ENCODE peak calls at places on chromosomes 4 and X, in ten cellular contexts. One of them, this sample, is unnamed.

GRCh38 chrX:100658936-100659335 is 14.9 kb downstream of the SRPX2 start:
- DNase-seq in activated naive CD4-positive, alpha-beta T cell: no peak
- DNase-seq in AG10803: no peak
- DNase-seq in fibroblast of mammary gland: no peak
- DNase-seq in nucleus accumbens: no peak
- DNase-seq in astrocyte of the spinal cord: no peak
- DNase-seq in fibroblast of lung: no peak
- DNase-seq in M059J: no peak
- DNase-seq in NB4: no peak
- DNase-seq in NCI-H460: no peak
- DNase-seq in this sample: no peak

GRCh38 chr4:40656221-40656863 is 26.7 kb upstream of the RBM47 start:
- DNase-seq in activated naive CD4-positive, alpha-beta T cell: no peak
- DNase-seq in AG10803: no peak
- DNase-seq in fibroblast of mammary gland: no peak
- DNase-seq in nucleus accumbens: no peak
- DNase-seq in astrocyte of the spinal cord: no peak
- DNase-seq in fibroblast of lung: no peak
- DNase-seq in M059J: no peak
- DNase-seq in NB4: peak
- DNase-seq in NCI-H460: no peak
- DNase-seq in this sample: no peak

GRCh38 chr4:145755802-145756201 is 75.9 kb downstream of the C4orf51 start:
- DNase-seq in activated naive CD4-positive, alpha-beta T cell: no peak
- DNase-seq in AG10803: no peak
- DNase-seq in fibroblast of mammary gland: peak
- DNase-seq in nucleus accumbens: no peak
- DNase-seq in astrocyte of the spinal cord: peak
- DNase-seq in fibroblast of lung: peak
- DNase-seq in M059J: peak
- DNase-seq in NB4: no peak
- DNase-seq in NCI-H460: no peak
- DNase-seq in this sample: no peak

GRCh38 chr4:142497606-142498005 is 348.5 kb downstream of the INPP4B start:
- DNase-seq in activated naive CD4-positive, alpha-beta T cell: no peak
- DNase-seq in AG10803: no peak
- DNase-seq in fibroblast of mammary gland: no peak
- DNase-seq in nucleus accumbens: no peak
- DNase-seq in astrocyte of the spinal cord: no peak
- DNase-seq in fibroblast of lung: no peak
- DNase-seq in M059J: no peak
- DNase-seq in NB4: no peak
- DNase-seq in NCI-H460: no peak
- DNase-seq in this sample: no peak

GRCh38 chr4:1245481-1246051 is 3.4 kb downstream of the CTBP1 start:
- DNase-seq in activated naive CD4-positive, alpha-beta T cell: no peak
- DNase-seq in AG10803: no peak
- DNase-seq in fibroblast of mammary gland: no peak
- DNase-seq in nucleus accumbens: no peak
- DNase-seq in astrocyte of the spinal cord: no peak
- DNase-seq in fibroblast of lung: no peak
- DNase-seq in M059J: no peak
- DNase-seq in NB4: peak
- DNase-seq in NCI-H460: no peak
- DNase-seq in this sample: no peak

GRCh38 chr4:121269001-121269400 is 104.9 kb upstream of the TNIP3 start:
- DNase-seq in activated naive CD4-positive, alpha-beta T cell: no peak
- DNase-seq in AG10803: no peak
- DNase-seq in fibroblast of mammary gland: no peak
- DNase-seq in nucleus accumbens: no peak
- DNase-seq in astrocyte of the spinal cord: no peak
- DNase-seq in fibroblast of lung: no peak
- DNase-seq in M059J: no peak
- DNase-seq in NB4: no peak
- DNase-seq in NCI-H460: no peak
- DNase-seq in this sample: no peak

GRCh38 chr4:1629704-1630093 is 54.4 kb downstream of the FAM53A start:
- DNase-seq in activated naive CD4-positive, alpha-beta T cell: no peak
- DNase-seq in AG10803: no peak
- DNase-seq in fibroblast of mammary gland: no peak
- DNase-seq in nucleus accumbens: no peak
- DNase-seq in astrocyte of the spinal cord: no peak
- DNase-seq in fibroblast of lung: no peak
- DNase-seq in M059J: no peak
- DNase-seq in NB4: no peak
- DNase-seq in NCI-H460: no peak
- DNase-seq in this sample: no peak

GRCh38 chr4:184102488-184102887 is 115.2 kb downstream of the ENPP6 start:
- DNase-seq in activated naive CD4-positive, alpha-beta T cell: no peak
- DNase-seq in AG10803: no peak
- DNase-seq in fibroblast of mammary gland: no peak
- DNase-seq in nucleus accumbens: no peak
- DNase-seq in astrocyte of the spinal cord: no peak
- DNase-seq in fibroblast of lung: no peak
- DNase-seq in M059J: no peak
- DNase-seq in NB4: no peak
- DNase-seq in NCI-H460: no peak
- DNase-seq in this sample: no peak

GRCh38 chr4:952881-953573 is 20.3 kb downstream of the DGKQ start:
- DNase-seq in activated naive CD4-positive, alpha-beta T cell: no peak
- DNase-seq in AG10803: no peak
- DNase-seq in fibroblast of mammary gland: no peak
- DNase-seq in nucleus accumbens: no peak
- DNase-seq in astrocyte of the spinal cord: no peak
- DNase-seq in fibroblast of lung: no peak
- DNase-seq in M059J: no peak
- DNase-seq in NB4: no peak
- DNase-seq in NCI-H460: no peak
- DNase-seq in this sample: no peak

GRCh38 chr4:122218762-122219161 is 66.6 kb downstream of the BLTP1 start:
- DNase-seq in activated naive CD4-positive, alpha-beta T cell: no peak
- DNase-seq in AG10803: peak
- DNase-seq in fibroblast of mammary gland: peak
- DNase-seq in nucleus accumbens: no peak
- DNase-seq in astrocyte of the spinal cord: peak
- DNase-seq in fibroblast of lung: peak
- DNase-seq in M059J: peak
- DNase-seq in NB4: no peak
- DNase-seq in NCI-H460: no peak
- DNase-seq in this sample: no peak

GRCh38 chr4:19925516-19925915 is 326.2 kb upstream of the SLIT2 start:
- DNase-seq in activated naive CD4-positive, alpha-beta T cell: no peak
- DNase-seq in AG10803: no peak
- DNase-seq in fibroblast of mammary gland: no peak
- DNase-seq in nucleus accumbens: no peak
- DNase-seq in astrocyte of the spinal cord: no peak
- DNase-seq in fibroblast of lung: no peak
- DNase-seq in M059J: no peak
- DNase-seq in NB4: no peak
- DNase-seq in NCI-H460: no peak
- DNase-seq in this sample: no peak

GRCh38 chr4:86876894-86877685 is 15.1 kb downstream of the C4orf36 start:
- DNase-seq in activated naive CD4-positive, alpha-beta T cell: no peak
- DNase-seq in AG10803: peak
- DNase-seq in fibroblast of mammary gland: no peak
- DNase-seq in nucleus accumbens: no peak
- DNase-seq in astrocyte of the spinal cord: peak
- DNase-seq in fibroblast of lung: no peak
- DNase-seq in M059J: no peak
- DNase-seq in NB4: no peak
- DNase-seq in NCI-H460: no peak
- DNase-seq in this sample: no peak

GRCh38 chr4:75180790-75181776 is 248.2 kb downstream of the PARM1 start:
- DNase-seq in activated naive CD4-positive, alpha-beta T cell: no peak
- DNase-seq in AG10803: peak
- DNase-seq in fibroblast of mammary gland: no peak
- DNase-seq in nucleus accumbens: no peak
- DNase-seq in astrocyte of the spinal cord: no peak
- DNase-seq in fibroblast of lung: no peak
- DNase-seq in M059J: peak
- DNase-seq in NB4: peak
- DNase-seq in NCI-H460: peak
- DNase-seq in this sample: peak

GRCh38 chr4:26331380-26331945 is 10.6 kb downstream of the RBPJ start:
- DNase-seq in activated naive CD4-positive, alpha-beta T cell: no peak
- DNase-seq in AG10803: no peak
- DNase-seq in fibroblast of mammary gland: no peak
- DNase-seq in nucleus accumbens: no peak
- DNase-seq in astrocyte of the spinal cord: no peak
- DNase-seq in fibroblast of lung: no peak
- DNase-seq in M059J: no peak
- DNase-seq in NB4: peak
- DNase-seq in NCI-H460: no peak
- DNase-seq in this sample: no peak

GRCh38 chrX:39377171-39377570 is 575.9 kb downstream of the MID1IP1 start:
- DNase-seq in activated naive CD4-positive, alpha-beta T cell: no peak
- DNase-seq in AG10803: no peak
- DNase-seq in fibroblast of mammary gland: no peak
- DNase-seq in nucleus accumbens: no peak
- DNase-seq in astrocyte of the spinal cord: no peak
- DNase-seq in fibroblast of lung: no peak
- DNase-seq in M059J: no peak
- DNase-seq in NB4: no peak
- DNase-seq in NCI-H460: no peak
- DNase-seq in this sample: no peak

GRCh38 chr4:121675715-121676114 is 21.1 kb downstream of the ANXA5 start:
- DNase-seq in activated naive CD4-positive, alpha-beta T cell: no peak
- DNase-seq in AG10803: peak
- DNase-seq in fibroblast of mammary gland: peak
- DNase-seq in nucleus accumbens: no peak
- DNase-seq in astrocyte of the spinal cord: peak
- DNase-seq in fibroblast of lung: peak
- DNase-seq in M059J: no peak
- DNase-seq in NB4: no peak
- DNase-seq in NCI-H460: no peak
- DNase-seq in this sample: no peak

GRCh38 chr4:138938371-138938699 is 77.2 kb upstream of the NOCT start:
- DNase-seq in activated naive CD4-positive, alpha-beta T cell: no peak
- DNase-seq in AG10803: peak
- DNase-seq in fibroblast of mammary gland: peak
- DNase-seq in nucleus accumbens: no peak
- DNase-seq in astrocyte of the spinal cord: peak
- DNase-seq in fibroblast of lung: peak
- DNase-seq in M059J: peak
- DNase-seq in NB4: peak
- DNase-seq in NCI-H460: peak
- DNase-seq in this sample: no peak

GRCh38 chrX:80576815-80577533 is 156.7 kb downstream of the TENT5D start:
- DNase-seq in activated naive CD4-positive, alpha-beta T cell: no peak
- DNase-seq in AG10803: no peak
- DNase-seq in fibroblast of mammary gland: no peak
- DNase-seq in nucleus accumbens: no peak
- DNase-seq in astrocyte of the spinal cord: no peak
- DNase-seq in fibroblast of lung: no peak
- DNase-seq in M059J: no peak
- DNase-seq in NB4: no peak
- DNase-seq in NCI-H460: no peak
- DNase-seq in this sample: no peak

This sample was measured in stromal cell of bone marrow.